ENCODE peak calls at places on chromosome 20, in nine cellular contexts. Z, G, H, S, B, C, P, T and E are unnamed samples.

GRCh38 chr20:6698723-6699122 is 68.8 kb upstream of the BMP2 start:
- DNase-seq in T (no peak), B (no peak), H (no peak), P (no peak), S (no peak), G (no peak), Z (no peak), C (no peak), E (no peak)

GRCh38 chr20:49484180-49485140 is 2.0 kb upstream of the KCNB1 start:
- DNase-seq in P (peak), S (peak), B (peak), Z (peak), G (peak), T (peak), C (peak), H (peak), E (peak)

GRCh38 chr20:62549029-62549428 is 73.2 kb upstream of the GATA5 start:
- DNase-seq in Z (no peak), C (no peak), P (no peak), T (no peak), G (no peak), S (no peak), H (no peak), B (no peak), E (no peak)

GRCh38 chr20:48544402-48545333 is 283.1 kb downstream of the PREX1 start:
- DNase-seq in H (no peak), P (no peak), S (no peak), B (no peak), G (no peak), C (no peak), T (no peak), Z (no peak), E (peak)

GRCh38 chr20:47198996-47199552 is 157.4 kb downstream of the ZMYND8 start:
- DNase-seq in Z (no peak), H (no peak), S (no peak), P (no peak), B (no peak), G (no peak), T (no peak), C (no peak), E (no peak)

GRCh38 chr20:2519115-2519815 is 10.6 kb upstream of the ZNF343 start:
- DNase-seq in P (no peak), T (no peak), B (no peak), G (no peak), C (no peak), Z (no peak), S (peak), H (no peak), E (no peak)

GRCh38 chr20:44714102-44714700 is 968 bp upstream of the CCN5 start:
- DNase-seq in G (no peak), C (no peak), P (no peak), H (no peak), B (no peak), S (no peak), T (no peak), Z (no peak), E (no peak)

GRCh38 chr20:13288357-13288756 is 67.3 kb downstream of the ISM1 start:
- DNase-seq in G (no peak), S (no peak), C (no peak), P (no peak), T (no peak), B (no peak), H (no peak), Z (no peak), E (no peak)

GRCh38 chr20:62724692-62725595 is 16.3 kb downstream of the NTSR1 start:
- DNase-seq in S (no peak), H (no peak), C (no peak), P (no peak), B (no peak), G (no peak), Z (no peak), T (no peak), E (no peak)

GRCh38 chr20:45174434-45175364 is at the start of gene PI3:
- DNase-seq in B (no peak), C (no peak), Z (peak), G (no peak), H (no peak), T (no peak), S (no peak), P (no peak), E (no peak)

GRCh38 chr20:36128463-36129176 is 25.9 kb upstream of the EPB41L1 start:
- DNase-seq in P (no peak), G (no peak), H (no peak), T (no peak), S (peak), B (no peak), Z (peak), C (no peak), E (no peak)

GRCh38 chr20:61745397-61746146 is 320.1 kb downstream of the TAF4 start:
- DNase-seq in G (no peak), S (no peak), Z (no peak), H (no peak), B (no peak), T (no peak), C (no peak), P (no peak), E (no peak)

GRCh38 chr20:51385941-51386530 is 156.5 kb downstream of the NFATC2 start:
- DNase-seq in B (peak), P (peak), H (peak), T (peak), C (no peak), G (no peak), S (peak), Z (peak), E (peak)

GRCh38 chr20:59403261-59403961 is 103.0 kb downstream of the EDN3 start:
- DNase-seq in T (no peak), Z (no peak), B (peak), G (peak), P (no peak), C (peak), S (peak), H (peak), E (peak)

GRCh38 chr20:49345538-49345937 is 67.7 kb upstream of the ZNFX1 start:
- DNase-seq in G (no peak), T (no peak), P (no peak), H (no peak), S (peak), B (no peak), Z (peak), C (no peak), E (no peak)

GRCh38 chr20:24146231-24146634 is 157.7 kb upstream of the GGTLC1 start:
- DNase-seq in P (no peak), G (no peak), S (peak), Z (peak), C (no peak), H (no peak), B (no peak), T (no peak), E (no peak)

GRCh38 chr20:57388953-57389694 is 2.1 kb upstream of the RBM38 start:
- DNase-seq in B (peak), C (peak), S (peak), G (peak), H (peak), T (no peak), Z (peak), P (peak), E (peak)
- H3K4me3 ChIP-seq in B (no peak), C (no peak), S (peak), G (peak), H (peak), T (peak), Z (peak), P (peak), E (no peak)

GRCh38 chr20:37265152-37265551 is 3.5 kb upstream of the GHRH start:
- DNase-seq in Z (no peak), G (no peak), T (no peak), P (no peak), H (no peak), B (no peak), S (no peak), C (no peak), E (no peak)
- H3K9ac ChIP-seq in Z (no peak), G (no peak), T (no peak), P (no peak), H (no peak), B (no peak), S (no peak), C (no peak), E (no peak)

GRCh38 chr20:32575227-32575581 is 9.9 kb downstream of the NOL4L start:
- DNase-seq in G (no peak), C (no peak), P (no peak), S (peak), Z (no peak), T (no peak), B (no peak), H (no peak), E (no peak)
- H3K4me3 ChIP-seq in G (no peak), C (no peak), P (no peak), S (no peak), Z (no peak), T (no peak), B (no peak), H (no peak), E (no peak)

GRCh38 chr20:31674895-31675827 is 37.4 kb downstream of the COX4I2 start:
- DNase-seq in H (no peak), Z (peak), B (peak), P (no peak), S (peak), G (peak), T (no peak), C (no peak), E (no peak)
- H3K9ac ChIP-seq in H (no peak), Z (no peak), B (peak), P (peak), S (no peak), G (peak), T (peak), C (no peak), E (no peak)